ENCODE peak calls at places on chromosomes 6 and 20, in six cellular contexts. E is neural progenitor cell, Q is Peyer's patch, R is neuronal stem cell, C is esophagus squamous epithelium, Z is ovary. X is an unnamed sample.

GRCh38 chr6:168734523-168734922 is 293.5 kb downstream of the SMOC2 start:
- DNase-seq in E (no peak), Q (no peak), R (no peak), C (no peak), Z (no peak), X (no peak)

GRCh38 chr6:133132583-133132982 is 108.6 kb upstream of the EYA4 start:
- DNase-seq in E (peak; percentile 21), Q (no peak), R (no peak), C (no peak), Z (no peak), X (no peak)

GRCh38 chr6:36660771-36661471 is 17.6 kb upstream of the CDKN1A start:
- DNase-seq in E (peak; percentile 84), Q (no peak), R (peak; percentile 57), C (no peak), Z (peak; percentile 89), X (peak; percentile 72)

GRCh38 chr6:170143401-170144150 is 147.3 kb downstream of the DLL1 start:
- DNase-seq in E (no peak), Q (no peak), R (no peak), C (no peak), Z (no peak), X (no peak)

GRCh38 chr20:13800728-13801134 is 15.9 kb downstream of the NDUFAF5 start:
- DNase-seq in E (no peak), Q (peak; percentile 26), R (no peak), C (peak; percentile 33), Z (peak; percentile 83), X (peak; percentile 47)

GRCh38 chr6:139521338-139521737 is 146.9 kb upstream of the CITED2 start:
- DNase-seq in E (no peak), Q (no peak), R (no peak), C (no peak), Z (no peak), X (no peak)

GRCh38 chr6:142293121-142293520 is 8.7 kb upstream of the ADGRG6 start:
- DNase-seq in E (no peak), Q (no peak), R (no peak), C (no peak), Z (no peak), X (no peak)

GRCh38 chr20:25526446-25526845 is 58.9 kb downstream of the NINL start:
- DNase-seq in E (no peak), Q (no peak), R (no peak), C (no peak), Z (no peak), X (no peak)

GRCh38 chr6:26389349-26389799 is 6.5 kb downstream of the BTN2A2 start:
- DNase-seq in E (no peak), Q (no peak), R (no peak), C (no peak), Z (no peak), X (no peak)

GRCh38 chr6:118776607-118777549 is 117.1 kb upstream of the ASF1A start:
- DNase-seq in E (peak; percentile 61), Q (peak; percentile 66), R (peak; percentile 46), C (no peak), Z (peak; percentile 56), X (no peak)

GRCh38 chr6:10347561-10348327 is 67.1 kb downstream of the TFAP2A start:
- DNase-seq in E (no peak), Q (no peak), R (no peak), C (no peak), Z (no peak), X (no peak)

GRCh38 chr6:158972241-158973233 is 27.5 kb downstream of the RSPH3 start:
- DNase-seq in E (peak; percentile 35), Q (no peak), R (no peak), C (no peak), Z (no peak), X (no peak)

GRCh38 chr6:12170351-12171079 is 119.6 kb upstream of the EDN1 start:
- DNase-seq in E (no peak), Q (no peak), R (no peak), C (no peak), Z (no peak), X (no peak)

GRCh38 chr6:6656287-6656686 is 67.8 kb downstream of the LY86 start:
- DNase-seq in E (no peak), Q (no peak), R (no peak), C (no peak), Z (no peak), X (no peak)

GRCh38 chr6:125188037-125188436 is 34.5 kb downstream of the TPD52L1 start:
- DNase-seq in E (no peak), Q (no peak), R (no peak), C (no peak), Z (no peak), X (no peak)

GRCh38 chr20:2693286-2693995 is 861 bp downstream of the EBF4 start:
- DNase-seq in E (peak; percentile 77), Q (no peak), R (no peak), C (no peak), Z (peak; percentile 75), X (no peak)

GRCh38 chr6:141641951-141642350 is 490.8 kb upstream of the GJE1 start:
- DNase-seq in E (no peak), Q (no peak), R (no peak), C (no peak), Z (no peak), X (no peak)

DNA sequence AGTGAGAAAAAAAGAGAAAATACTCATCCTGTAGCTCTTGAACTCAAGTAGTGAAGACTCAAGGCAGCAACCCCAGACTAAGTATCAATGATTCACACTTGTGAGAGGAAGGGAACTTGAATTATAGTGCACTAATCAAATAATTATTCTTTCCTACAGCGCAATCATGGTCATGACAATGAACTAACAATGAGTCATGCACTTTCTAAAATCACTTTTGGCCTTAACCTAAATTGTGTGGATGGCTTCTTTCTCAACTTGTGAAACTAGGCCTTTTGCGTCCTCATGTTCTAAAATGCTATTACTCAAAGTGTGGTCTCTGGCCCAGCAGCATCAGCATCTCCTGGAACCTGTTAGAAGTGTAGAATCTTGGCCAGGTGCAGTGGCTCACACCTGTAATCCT is 68.6 kb upstream of the NOX3 start:
- DNase-seq in E (no peak), Q (no peak), R (no peak), C (no peak), Z (no peak), X (no peak)
- H3K4me1 ChIP-seq in E (peaks cover 28% of the 10 kb centered on the region), Q (no peaks in the 10 kb centered on the region), R (peaks cover 16% of the 10 kb centered on the region), C (no peaks in the 10 kb centered on the region), Z (no peaks in the 10 kb centered on the region), X (no peaks in the 10 kb centered on the region)

DNA sequence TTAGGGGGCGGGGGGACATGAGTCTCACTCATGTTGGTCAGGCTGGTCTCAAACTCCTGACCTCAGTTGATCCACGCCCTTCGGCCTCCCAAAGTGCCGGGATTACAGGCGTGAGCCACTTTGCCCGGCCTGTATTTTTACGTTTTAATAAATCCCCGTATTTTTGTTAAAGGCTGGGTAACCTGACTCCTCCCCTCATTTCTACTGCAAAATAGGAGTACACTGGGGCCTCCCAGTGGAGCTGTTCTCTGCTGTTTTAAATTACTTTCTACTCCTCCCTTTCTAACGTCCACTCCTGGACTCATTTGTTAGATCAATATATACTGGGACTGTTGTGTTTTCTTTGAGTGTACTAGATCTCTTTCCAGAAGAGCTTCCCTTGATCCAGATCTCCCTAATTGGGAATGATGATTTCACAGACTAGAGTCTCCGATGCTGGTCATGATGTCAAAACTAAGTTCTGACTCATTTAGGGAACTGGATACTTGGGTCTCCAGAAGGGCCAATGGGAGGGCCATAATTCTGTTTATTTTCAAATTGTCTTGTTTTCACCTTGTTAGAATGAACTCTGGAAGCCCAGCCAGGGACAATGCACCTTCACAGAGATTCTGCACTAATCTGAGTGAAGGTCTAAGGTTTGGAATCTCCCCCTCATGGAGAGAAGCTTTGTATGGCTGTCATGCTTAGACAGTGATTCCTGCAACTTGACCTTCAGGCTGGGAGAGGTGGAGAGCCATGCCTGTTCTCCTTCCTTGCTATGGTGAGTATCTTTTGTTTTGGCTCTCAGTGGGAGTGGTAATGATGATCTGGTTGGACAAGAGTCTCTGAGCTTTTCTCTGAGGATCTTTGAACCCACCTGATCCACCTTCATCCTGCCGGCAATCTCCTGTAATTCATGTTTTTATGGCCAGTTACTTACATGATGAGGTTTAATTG is 9.4 kb downstream of the HSPA1B start:
- DNase-seq in E (no peak), Q (no peak), R (no peak), C (no peak), Z (peak; percentile 16), X (no peak)
- H3K4me1 ChIP-seq in E (peaks cover 26% of the 10 kb centered on the region), Q (peaks cover 27% of the 10 kb centered on the region), R (peaks cover 4% of the 10 kb centered on the region), C (peaks cover 16% of the 10 kb centered on the region), Z (no peaks in the 10 kb centered on the region), X (peaks cover 42% of the 10 kb centered on the region)

DNA sequence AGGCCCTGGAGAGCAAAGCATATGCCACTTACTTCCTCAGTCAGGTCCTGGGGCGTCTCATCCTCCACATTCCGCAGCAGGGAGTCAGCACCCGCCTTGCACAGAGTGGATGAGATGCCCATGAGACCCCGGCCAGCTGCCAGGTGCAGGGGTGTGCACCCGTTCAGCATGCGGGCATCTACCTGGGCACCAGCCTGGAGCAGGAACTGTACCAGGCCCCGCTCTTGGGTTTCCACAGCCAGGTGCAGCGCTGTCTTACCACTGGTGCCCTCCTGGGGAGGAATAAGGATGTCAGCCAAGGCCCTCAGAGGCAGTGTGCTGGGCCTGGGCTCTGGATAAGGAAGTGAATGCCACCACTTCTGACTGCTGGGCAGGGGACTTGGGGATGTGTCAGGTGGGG is 2.7 kb upstream of the SLC35B2 start:
- DNase-seq in E (no peak), Q (no peak), R (no peak), C (no peak), Z (peak; percentile 32), X (no peak)
- H3K4me1 ChIP-seq in E (peaks cover 27% of the 10 kb centered on the region), Q (peaks cover 20% of the 10 kb centered on the region), R (peaks cover 30% of the 10 kb centered on the region), C (peaks cover 38% of the 10 kb centered on the region), Z (peaks cover 14% of the 10 kb centered on the region), X (peaks cover 33% of the 10 kb centered on the region)

DNA sequence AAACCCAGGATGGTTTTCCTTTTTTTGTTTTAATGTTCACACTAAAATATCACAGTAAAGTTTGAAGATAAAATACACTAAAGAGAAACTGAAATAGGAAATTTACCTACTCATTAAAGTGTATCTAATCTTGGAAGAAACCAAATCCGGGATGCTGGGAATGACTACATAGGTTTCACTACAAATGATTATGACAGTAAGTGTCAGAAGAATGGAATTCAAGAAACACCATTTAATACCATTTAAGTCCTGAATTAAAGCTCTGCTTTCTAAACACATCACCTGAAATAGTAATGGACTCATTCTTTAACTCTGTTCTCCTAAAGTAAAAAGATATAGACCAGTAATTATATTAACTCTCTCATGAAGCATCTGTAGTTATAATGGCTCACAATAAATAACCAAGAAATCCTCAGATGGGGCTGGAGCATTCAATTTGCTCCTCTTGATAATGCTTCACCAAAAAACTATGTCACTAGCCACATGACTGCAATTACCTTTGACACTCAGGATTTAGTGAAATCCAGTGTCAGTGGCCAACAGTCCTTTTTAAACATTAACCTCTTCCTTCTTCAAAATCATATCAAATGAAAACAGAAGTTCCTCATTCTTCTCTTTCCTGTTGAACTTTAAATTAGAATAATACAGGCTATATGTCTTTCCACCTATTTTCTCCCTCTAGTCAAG is 41.4 kb downstream of the MAP7 start:
- DNase-seq in E (no peak), Q (no peak), R (no peak), C (no peak), Z (no peak), X (no peak)
- H3K4me1 ChIP-seq in E (peaks cover 12% of the 10 kb centered on the region), Q (no peaks in the 10 kb centered on the region), R (peaks cover 2% of the 10 kb centered on the region), C (peaks cover 5% of the 10 kb centered on the region), Z (no peaks in the 10 kb centered on the region), X (peaks cover 14% of the 10 kb centered on the region)

X was measured in mucosa of descending colon.